ENCODE peak calls at places on chromosomes 1 and 21, in eight cellular contexts. H, Q, L, R, Z, N, G and B are unnamed samples.

GRCh38 chr1:112105557-112105956 is 116.1 kb upstream of the KCND3 start:
- DNase-seq in H (no peak), Z (no peak), G (no peak), N (no peak), L (no peak), Q (no peak), R (no peak), B (no peak)

GRCh38 chr1:20992327-20993056 is 184.2 kb downstream of the EIF4G3 start:
- DNase-seq in Q (peak), L (no peak), R (no peak), H (no peak), Z (no peak), N (peak), G (no peak), B (peak)

GRCh38 chr1:179154437-179154836 is 72.6 kb downstream of the TOR3A start:
- DNase-seq in G (no peak), R (no peak), N (no peak), H (no peak), L (no peak), Z (no peak), Q (no peak), B (no peak)

GRCh38 chr21:27171704-27172103 is 204.8 kb upstream of the ADAMTS5 start:
- DNase-seq in H (peak), N (peak), R (no peak), Z (no peak), L (no peak), G (no peak), Q (peak), B (no peak)

GRCh38 chr1:87598429-87598828 is 269.7 kb downstream of the LMO4 start:
- DNase-seq in N (no peak), H (no peak), L (no peak), R (no peak), Q (no peak), G (no peak), Z (no peak), B (no peak)

GRCh38 chr21:45224189-45224938 is 63.3 kb downstream of the POFUT2 start:
- DNase-seq in Q (no peak), L (no peak), N (no peak), G (no peak), R (no peak), H (no peak), Z (peak), B (peak)

GRCh38 chr1:187837787-187838186 is 1009.0 kb downstream of the PLA2G4A start:
- DNase-seq in Z (no peak), H (no peak), N (no peak), R (no peak), G (no peak), Q (no peak), L (no peak), B (no peak)

GRCh38 chr1:202439308-202439707 is 90.8 kb downstream of the PPP1R12B start:
- DNase-seq in G (no peak), Q (no peak), N (no peak), H (no peak), R (no peak), Z (no peak), L (no peak), B (no peak)

GRCh38 chr21:29205988-29206387 is 75.5 kb downstream of the MAP3K7CL start:
- DNase-seq in R (no peak), Q (no peak), Z (no peak), L (no peak), N (no peak), H (no peak), G (no peak), B (no peak)